ENCODE peak calls at places on chromosomes 5 and 9, in seven cellular contexts. One of them, this sample, is unnamed.

GRCh38 chr9:3751125-3751758 is 225.4 kb upstream of the RFX3 start:
- DNase-seq in myocyte: peak
- DNase-seq in T-helper 9 cell: no peak
- DNase-seq in substantia nigra: peak
- DNase-seq in AG09309: peak
- DNase-seq in Right ventricle myocardium superior: no peak
- DNase-seq in GM04504: peak
- DNase-seq in this sample: peak

GRCh38 chr9:128615571-128615970 is 41.1 kb downstream of the DYNC2I2 start:
- DNase-seq in myocyte: no peak
- DNase-seq in GM04504: no peak
- DNase-seq in substantia nigra: no peak
- DNase-seq in T-helper 9 cell: no peak
- DNase-seq in AG09309: no peak
- DNase-seq in Right ventricle myocardium superior: no peak
- DNase-seq in this sample: no peak

GRCh38 chr5:127988149-127988755 is 95.3 kb upstream of the SLC12A2 start:
- DNase-seq in substantia nigra: no peak
- DNase-seq in AG09309: peak
- DNase-seq in myocyte: peak
- DNase-seq in Right ventricle myocardium superior: no peak
- DNase-seq in T-helper 9 cell: no peak
- DNase-seq in GM04504: peak
- DNase-seq in this sample: peak

GRCh38 chr5:130279386-130279785 is 375.1 kb downstream of the CHSY3 start:
- DNase-seq in substantia nigra: no peak
- DNase-seq in AG09309: no peak
- DNase-seq in T-helper 9 cell: no peak
- DNase-seq in GM04504: no peak
- DNase-seq in Right ventricle myocardium superior: no peak
- DNase-seq in myocyte: no peak
- DNase-seq in this sample: peak

GRCh38 chr9:35481347-35481975 is 8.4 kb upstream of the RUSC2 start:
- DNase-seq in T-helper 9 cell: no peak
- DNase-seq in myocyte: peak
- DNase-seq in GM04504: no peak
- DNase-seq in AG09309: no peak
- DNase-seq in substantia nigra: peak
- DNase-seq in Right ventricle myocardium superior: no peak
- DNase-seq in this sample: peak

GRCh38 chr9:85425153-85425611 is 316.6 kb downstream of the AGTPBP1 start:
- DNase-seq in Right ventricle myocardium superior: peak
- DNase-seq in substantia nigra: peak
- DNase-seq in myocyte: peak
- DNase-seq in GM04504: no peak
- DNase-seq in T-helper 9 cell: no peak
- DNase-seq in AG09309: peak
- DNase-seq in this sample: no peak

GRCh38 chr9:91037511-91038482 is 236.2 kb downstream of the SYK start:
- DNase-seq in AG09309: peak
- DNase-seq in GM04504: peak
- DNase-seq in T-helper 9 cell: no peak
- DNase-seq in substantia nigra: no peak
- DNase-seq in myocyte: peak
- DNase-seq in Right ventricle myocardium superior: peak
- DNase-seq in this sample: peak

GRCh38 chr9:34985311-34985899 is 4.1 kb upstream of the DNAJB5 start:
- DNase-seq in GM04504: no peak
- DNase-seq in substantia nigra: peak
- DNase-seq in Right ventricle myocardium superior: no peak
- DNase-seq in myocyte: peak
- DNase-seq in AG09309: no peak
- DNase-seq in T-helper 9 cell: peak
- DNase-seq in this sample: peak

GRCh38 chr9:110615526-110615925 is 36.0 kb upstream of the SVEP1 start:
- DNase-seq in AG09309: peak
- DNase-seq in GM04504: peak
- DNase-seq in myocyte: no peak
- DNase-seq in T-helper 9 cell: no peak
- DNase-seq in substantia nigra: no peak
- DNase-seq in Right ventricle myocardium superior: no peak
- DNase-seq in this sample: no peak

GRCh38 chr5:3599283-3600105 is 3.9 kb downstream of the IRX1 start:
- DNase-seq in AG09309: no peak
- DNase-seq in substantia nigra: no peak
- DNase-seq in GM04504: no peak
- DNase-seq in Right ventricle myocardium superior: no peak
- DNase-seq in myocyte: no peak
- DNase-seq in T-helper 9 cell: no peak
- DNase-seq in this sample: no peak

GRCh38 chr9:90642570-90643539 is at the start of gene DIRAS2:
- DNase-seq in myocyte: peak
- DNase-seq in GM04504: peak
- DNase-seq in T-helper 9 cell: no peak
- DNase-seq in substantia nigra: peak
- DNase-seq in Right ventricle myocardium superior: peak
- DNase-seq in AG09309: peak
- DNase-seq in this sample: peak

GRCh38 chr5:37737326-37738056 is 102.3 kb downstream of the GDNF start:
- DNase-seq in Right ventricle myocardium superior: no peak
- DNase-seq in GM04504: no peak
- DNase-seq in AG09309: no peak
- DNase-seq in myocyte: peak
- DNase-seq in T-helper 9 cell: no peak
- DNase-seq in substantia nigra: no peak
- DNase-seq in this sample: no peak

GRCh38 chr9:93316726-93317494 is 133.0 kb downstream of the WNK2 start:
- DNase-seq in AG09309: no peak
- DNase-seq in GM04504: no peak
- DNase-seq in T-helper 9 cell: no peak
- DNase-seq in substantia nigra: no peak
- DNase-seq in myocyte: no peak
- DNase-seq in Right ventricle myocardium superior: no peak
- DNase-seq in this sample: no peak

GRCh38 chr9:96136992-96137665 is 164.8 kb downstream of the HSD17B3 start:
- DNase-seq in substantia nigra: peak
- DNase-seq in myocyte: no peak
- DNase-seq in Right ventricle myocardium superior: peak
- DNase-seq in AG09309: peak
- DNase-seq in T-helper 9 cell: no peak
- DNase-seq in GM04504: peak
- DNase-seq in this sample: no peak

GRCh38 chr5:39164016-39164415 is 55.3 kb downstream of the FYB1 start:
- DNase-seq in Right ventricle myocardium superior: no peak
- DNase-seq in GM04504: no peak
- DNase-seq in myocyte: peak
- DNase-seq in substantia nigra: no peak
- DNase-seq in AG09309: no peak
- DNase-seq in T-helper 9 cell: peak
- DNase-seq in this sample: no peak

GRCh38 chr5:109857405-109858031 is 167.8 kb downstream of the MAN2A1 start:
- DNase-seq in AG09309: no peak
- DNase-seq in T-helper 9 cell: no peak
- DNase-seq in substantia nigra: no peak
- DNase-seq in GM04504: no peak
- DNase-seq in myocyte: no peak
- DNase-seq in Right ventricle myocardium superior: no peak
- DNase-seq in this sample: no peak

GRCh38 chr5:66494437-66494836 is 101.8 kb upstream of the MAST4 start:
- DNase-seq in T-helper 9 cell: no peak
- DNase-seq in AG09309: no peak
- DNase-seq in GM04504: no peak
- DNase-seq in Right ventricle myocardium superior: no peak
- DNase-seq in substantia nigra: no peak
- DNase-seq in myocyte: no peak
- DNase-seq in this sample: no peak

GRCh38 chr5:180133551-180133950 is 62.0 kb upstream of the RNF130 start:
- DNase-seq in GM04504: no peak
- DNase-seq in substantia nigra: no peak
- DNase-seq in myocyte: no peak
- DNase-seq in Right ventricle myocardium superior: no peak
- DNase-seq in AG09309: no peak
- DNase-seq in T-helper 9 cell: no peak
- DNase-seq in this sample: no peak

GRCh38 chr9:110691002-110691549 is 22.5 kb downstream of the MUSK start:
- DNase-seq in T-helper 9 cell: no peak
- DNase-seq in substantia nigra: no peak
- DNase-seq in AG09309: no peak
- DNase-seq in GM04504: no peak
- DNase-seq in myocyte: no peak
- DNase-seq in Right ventricle myocardium superior: no peak
- DNase-seq in this sample: peak

GRCh38 chr5:4083591-4084337 is 488.1 kb downstream of the IRX1 start:
- DNase-seq in Right ventricle myocardium superior: no peak
- DNase-seq in myocyte: no peak
- DNase-seq in AG09309: no peak
- DNase-seq in substantia nigra: no peak
- DNase-seq in T-helper 9 cell: no peak
- DNase-seq in GM04504: no peak
- DNase-seq in this sample: no peak

GRCh38 chr9:80690340-80690939 is 998.9 kb downstream of the TLE1 start:
- DNase-seq in Right ventricle myocardium superior: no peak
- DNase-seq in myocyte: no peak
- DNase-seq in AG09309: no peak
- DNase-seq in T-helper 9 cell: no peak
- DNase-seq in GM04504: no peak
- DNase-seq in substantia nigra: no peak
- DNase-seq in this sample: no peak

GRCh38 chr5:39405489-39405888 is 19.3 kb downstream of the DAB2 start:
- DNase-seq in myocyte: no peak
- DNase-seq in Right ventricle myocardium superior: no peak
- DNase-seq in T-helper 9 cell: no peak
- DNase-seq in GM04504: no peak
- DNase-seq in AG09309: no peak
- DNase-seq in substantia nigra: no peak
- DNase-seq in this sample: no peak

GRCh38 chr9:14677872-14678271 is 15.4 kb downstream of the ZDHHC21 start:
- DNase-seq in substantia nigra: no peak
- DNase-seq in Right ventricle myocardium superior: no peak
- DNase-seq in myocyte: no peak
- DNase-seq in GM04504: no peak
- DNase-seq in AG09309: no peak
- DNase-seq in T-helper 9 cell: no peak
- DNase-seq in this sample: no peak

GRCh38 chr9:105887679-105888078 is 193.3 kb downstream of the TMEM38B start:
- DNase-seq in substantia nigra: no peak
- DNase-seq in myocyte: no peak
- DNase-seq in Right ventricle myocardium superior: no peak
- DNase-seq in GM04504: no peak
- DNase-seq in AG09309: no peak
- DNase-seq in T-helper 9 cell: no peak
- DNase-seq in this sample: peak

GRCh38 chr5:141003026-141003425 is 36.8 kb downstream of the PCDHAC2 start:
- DNase-seq in myocyte: no peak
- DNase-seq in Right ventricle myocardium superior: no peak
- DNase-seq in substantia nigra: no peak
- DNase-seq in AG09309: no peak
- DNase-seq in T-helper 9 cell: no peak
- DNase-seq in GM04504: no peak
- DNase-seq in this sample: no peak

GRCh38 chr9:110105107-110105506 is 102.9 kb downstream of the C9orf152 start:
- DNase-seq in substantia nigra: no peak
- DNase-seq in myocyte: no peak
- DNase-seq in GM04504: no peak
- DNase-seq in T-helper 9 cell: no peak
- DNase-seq in Right ventricle myocardium superior: no peak
- DNase-seq in AG09309: peak
- DNase-seq in this sample: peak

GRCh38 chr9:99076483-99077171 is 28.3 kb upstream of the TGFBR1 start:
- DNase-seq in Right ventricle myocardium superior: no peak
- DNase-seq in AG09309: no peak
- DNase-seq in T-helper 9 cell: peak
- DNase-seq in GM04504: no peak
- DNase-seq in substantia nigra: peak
- DNase-seq in myocyte: peak
- DNase-seq in this sample: no peak

GRCh38 chr9:19127881-19128719 is 808 bp upstream of the PLIN2 start:
- DNase-seq in AG09309: no peak
- DNase-seq in Right ventricle myocardium superior: peak
- DNase-seq in substantia nigra: no peak
- DNase-seq in myocyte: peak
- DNase-seq in GM04504: no peak
- DNase-seq in T-helper 9 cell: peak
- DNase-seq in this sample: peak

GRCh38 chr9:131627326-131627845 is 82.1 kb downstream of the PRRT1B start:
- DNase-seq in GM04504: no peak
- DNase-seq in T-helper 9 cell: no peak
- DNase-seq in substantia nigra: no peak
- DNase-seq in Right ventricle myocardium superior: no peak
- DNase-seq in myocyte: no peak
- DNase-seq in AG09309: peak
- DNase-seq in this sample: no peak

GRCh38 chr5:93019896-93020295 is 561.1 kb downstream of the NR2F1-AS1 start:
- DNase-seq in AG09309: no peak
- DNase-seq in T-helper 9 cell: no peak
- DNase-seq in substantia nigra: no peak
- DNase-seq in Right ventricle myocardium superior: no peak
- DNase-seq in myocyte: no peak
- DNase-seq in GM04504: no peak
- DNase-seq in this sample: no peak

This sample was measured in foreskin melanocyte.